ENCODE peak calls at places on chromosomes 3 and 15, in five cellular contexts. One of them, this sample, is unnamed.

GRCh38 chr3:34219556-34219955 is 421.1 kb downstream of the PDCD6IP start:
- DNase-seq in foreskin fibroblast: no peak
- DNase-seq in RPMI7951: no peak
- DNase-seq in bronchial epithelial cell: no peak
- DNase-seq in EL: no peak
- DNase-seq in this sample: no peak

GRCh38 chr3:79898907-79899306 is 131.1 kb upstream of the ROBO1 start:
- DNase-seq in bronchial epithelial cell: no peak
- DNase-seq in foreskin fibroblast: no peak
- DNase-seq in EL: no peak
- DNase-seq in RPMI7951: no peak
- DNase-seq in this sample: no peak

GRCh38 chr3:58009026-58009748 is 965 bp downstream of the FLNB start:
- DNase-seq in foreskin fibroblast: no peak
- DNase-seq in RPMI7951: no peak
- DNase-seq in EL: no peak
- DNase-seq in bronchial epithelial cell: no peak
- DNase-seq in this sample: no peak

GRCh38 chr3:98980915-98981596 is 79.6 kb upstream of the DCBLD2 start:
- DNase-seq in foreskin fibroblast: peak
- DNase-seq in EL: peak
- DNase-seq in bronchial epithelial cell: peak
- DNase-seq in RPMI7951: peak
- DNase-seq in this sample: peak

GRCh38 chr3:94176886-94177285 is 114.0 kb downstream of the NSUN3 start:
- DNase-seq in EL: peak
- DNase-seq in bronchial epithelial cell: no peak
- DNase-seq in RPMI7951: no peak
- DNase-seq in foreskin fibroblast: no peak
- DNase-seq in this sample: no peak

GRCh38 chr3:59150039-59150438 is 100.2 kb upstream of the CFAP20DC start:
- DNase-seq in RPMI7951: no peak
- DNase-seq in bronchial epithelial cell: peak
- DNase-seq in EL: no peak
- DNase-seq in foreskin fibroblast: no peak
- DNase-seq in this sample: no peak

GRCh38 chr3:56926513-56927282 is 124.9 kb upstream of the ARHGEF3 start:
- DNase-seq in EL: peak
- DNase-seq in RPMI7951: peak
- DNase-seq in foreskin fibroblast: no peak
- DNase-seq in bronchial epithelial cell: peak
- DNase-seq in this sample: peak

GRCh38 chr3:104428526-104428925 is 938.2 kb upstream of the ALCAM start:
- DNase-seq in RPMI7951: no peak
- DNase-seq in foreskin fibroblast: no peak
- DNase-seq in EL: no peak
- DNase-seq in bronchial epithelial cell: no peak
- DNase-seq in this sample: no peak

GRCh38 chr15:75785771-75786563 is 57.3 kb upstream of the UBE2Q2 start:
- DNase-seq in foreskin fibroblast: no peak
- DNase-seq in bronchial epithelial cell: no peak
- DNase-seq in EL: no peak
- DNase-seq in RPMI7951: peak
- DNase-seq in this sample: no peak

GRCh38 chr3:177772908-177773557 is 575.8 kb upstream of the TBL1XR1 start:
- DNase-seq in foreskin fibroblast: no peak
- DNase-seq in EL: no peak
- DNase-seq in RPMI7951: no peak
- DNase-seq in bronchial epithelial cell: no peak
- DNase-seq in this sample: no peak

GRCh38 chr3:113844622-113845222 is 6.1 kb downstream of the GRAMD1C start:
- DNase-seq in bronchial epithelial cell: peak
- DNase-seq in RPMI7951: peak
- DNase-seq in foreskin fibroblast: no peak
- DNase-seq in EL: peak
- DNase-seq in this sample: no peak

GRCh38 chr3:36697397-36698001 is 66.9 kb downstream of the DCLK3 start:
- DNase-seq in EL: no peak
- DNase-seq in foreskin fibroblast: no peak
- DNase-seq in RPMI7951: no peak
- DNase-seq in bronchial epithelial cell: no peak
- DNase-seq in this sample: no peak

GRCh38 chr3:186366206-186366605 is 4.2 kb upstream of the DGKG start:
- DNase-seq in bronchial epithelial cell: no peak
- DNase-seq in EL: no peak
- DNase-seq in foreskin fibroblast: no peak
- DNase-seq in RPMI7951: no peak
- DNase-seq in this sample: no peak

GRCh38 chr15:101170568-101171350 is 81.1 kb downstream of the CHSY1 start:
- DNase-seq in RPMI7951: peak
- DNase-seq in EL: peak
- DNase-seq in bronchial epithelial cell: peak
- DNase-seq in foreskin fibroblast: peak
- DNase-seq in this sample: peak

GRCh38 chr15:86620636-86621349 is 541.1 kb downstream of the AGBL1 start:
- DNase-seq in EL: no peak
- DNase-seq in foreskin fibroblast: no peak
- DNase-seq in bronchial epithelial cell: no peak
- DNase-seq in RPMI7951: no peak
- DNase-seq in this sample: no peak

GRCh38 chr3:182179631-182180030 is 467.9 kb downstream of the SOX2 start:
- DNase-seq in foreskin fibroblast: no peak
- DNase-seq in RPMI7951: no peak
- DNase-seq in EL: no peak
- DNase-seq in bronchial epithelial cell: peak
- DNase-seq in this sample: no peak

GRCh38 chr15:80526556-80527340 is 122.6 kb downstream of the ARNT2 start:
- DNase-seq in RPMI7951: peak
- DNase-seq in bronchial epithelial cell: no peak
- DNase-seq in foreskin fibroblast: peak
- DNase-seq in EL: peak
- DNase-seq in this sample: no peak

GRCh38 chr15:91302588-91303439 is 202.8 kb downstream of the SV2B start:
- DNase-seq in foreskin fibroblast: peak
- DNase-seq in RPMI7951: peak
- DNase-seq in bronchial epithelial cell: peak
- DNase-seq in EL: peak
- DNase-seq in this sample: peak

GRCh38 chr3:50260027-50260941 is 8.7 kb upstream of the SEMA3B start:
- DNase-seq in bronchial epithelial cell: peak
- DNase-seq in RPMI7951: peak
- DNase-seq in foreskin fibroblast: peak
- DNase-seq in EL: peak
- DNase-seq in this sample: no peak

GRCh38 chr15:50017522-50017921 is 101.5 kb downstream of the ATP8B4 start:
- DNase-seq in RPMI7951: no peak
- DNase-seq in foreskin fibroblast: no peak
- DNase-seq in bronchial epithelial cell: no peak
- DNase-seq in EL: no peak
- DNase-seq in this sample: no peak

GRCh38 chr3:16056210-16056607 is 118.3 kb upstream of the GALNT15 start:
- DNase-seq in bronchial epithelial cell: no peak
- DNase-seq in EL: no peak
- DNase-seq in RPMI7951: no peak
- DNase-seq in foreskin fibroblast: no peak
- DNase-seq in this sample: no peak

GRCh38 chr3:4417449-4417848 is 49.6 kb downstream of the SUMF1 start:
- DNase-seq in RPMI7951: peak
- DNase-seq in bronchial epithelial cell: peak
- DNase-seq in foreskin fibroblast: no peak
- DNase-seq in EL: peak
- DNase-seq in this sample: no peak

GRCh38 chr3:81947359-81947758 is 185.9 kb upstream of the GBE1 start:
- DNase-seq in EL: no peak
- DNase-seq in bronchial epithelial cell: peak
- DNase-seq in RPMI7951: peak
- DNase-seq in foreskin fibroblast: no peak
- DNase-seq in this sample: no peak

GRCh38 chr15:39785139-39785538 is 2.5 kb upstream of the FSIP1 start:
- DNase-seq in bronchial epithelial cell: peak
- DNase-seq in foreskin fibroblast: no peak
- DNase-seq in EL: no peak
- DNase-seq in RPMI7951: no peak
- DNase-seq in this sample: no peak

GRCh38 chr15:99295840-99296239 is 44.6 kb downstream of the LRRC28 start:
- DNase-seq in bronchial epithelial cell: no peak
- DNase-seq in EL: no peak
- DNase-seq in RPMI7951: no peak
- DNase-seq in foreskin fibroblast: no peak
- DNase-seq in this sample: no peak

GRCh38 chr15:50250789-50251394 is 14.6 kb downstream of the HDC start:
- DNase-seq in EL: no peak
- DNase-seq in bronchial epithelial cell: no peak
- DNase-seq in foreskin fibroblast: no peak
- DNase-seq in RPMI7951: peak
- DNase-seq in this sample: no peak

GRCh38 chr3:134641671-134642300 is 9.0 kb downstream of the KY start:
- DNase-seq in bronchial epithelial cell: no peak
- DNase-seq in EL: no peak
- DNase-seq in RPMI7951: no peak
- DNase-seq in foreskin fibroblast: no peak
- DNase-seq in this sample: no peak

GRCh38 chr15:81297147-81297572 is 26.8 kb downstream of the STARD5 start:
- DNase-seq in RPMI7951: peak
- DNase-seq in foreskin fibroblast: no peak
- DNase-seq in EL: peak
- DNase-seq in bronchial epithelial cell: peak
- DNase-seq in this sample: peak

GRCh38 chr3:156209631-156210336 is 89.4 kb downstream of the KCNAB1 start:
- DNase-seq in bronchial epithelial cell: no peak
- DNase-seq in RPMI7951: no peak
- DNase-seq in foreskin fibroblast: no peak
- DNase-seq in EL: no peak
- DNase-seq in this sample: no peak

GRCh38 chr3:179729981-179730380 is 77.1 kb downstream of the USP13 start:
- DNase-seq in RPMI7951: no peak
- DNase-seq in bronchial epithelial cell: no peak
- DNase-seq in EL: no peak
- DNase-seq in foreskin fibroblast: no peak
- DNase-seq in this sample: no peak

GRCh38 chr15:95615436-95615835 is 715.1 kb upstream of the NR2F2 start:
- DNase-seq in RPMI7951: no peak
- DNase-seq in EL: no peak
- DNase-seq in bronchial epithelial cell: no peak
- DNase-seq in foreskin fibroblast: no peak
- DNase-seq in this sample: no peak

GRCh38 chr15:29183071-29183831 is 86.4 kb downstream of the NSMCE3 start:
- DNase-seq in bronchial epithelial cell: peak
- DNase-seq in RPMI7951: peak
- DNase-seq in foreskin fibroblast: peak
- DNase-seq in EL: peak
- DNase-seq in this sample: peak

GRCh38 chr3:141114816-141115458 is 63.8 kb downstream of the SPSB4 start:
- DNase-seq in EL: no peak
- DNase-seq in RPMI7951: no peak
- DNase-seq in bronchial epithelial cell: no peak
- DNase-seq in foreskin fibroblast: no peak
- DNase-seq in this sample: no peak

GRCh38 chr3:139764936-139765335 is 87.2 kb upstream of the NMNAT3 start:
- DNase-seq in EL: peak
- DNase-seq in bronchial epithelial cell: peak
- DNase-seq in RPMI7951: peak
- DNase-seq in foreskin fibroblast: peak
- DNase-seq in this sample: peak

This sample was measured in HS-5.